ENCODE peak calls at places on chromosomes 6 and 20, in seven cellular contexts. C, J, Z, P, X, L and D are unnamed samples.

GRCh38 chr6:158818008-158818579 is 1.1 kb downstream of the EZR start:
- DNase-seq in C (peak), J (peak), Z (peak), P (peak), X (no peak), L (peak), D (no peak)

GRCh38 chr6:86193821-86194220 is 551.1 kb upstream of the SYNCRIP start:
- DNase-seq in C (no peak), J (peak), Z (no peak), P (no peak), X (no peak), L (no peak), D (no peak)

GRCh38 chr6:130893277-130893676 is 66.1 kb downstream of the SMLR1 start:
- DNase-seq in C (peak), J (no peak), Z (no peak), P (no peak), X (no peak), L (peak), D (no peak)

GRCh38 chr6:16671302-16672289 is 89.7 kb downstream of the ATXN1 start:
- DNase-seq in C (no peak), J (no peak), Z (no peak), P (no peak), X (no peak), L (no peak), D (no peak)

GRCh38 chr20:61941721-61942405 is 123.8 kb downstream of the TAF4 start:
- DNase-seq in C (no peak), J (no peak), Z (peak), P (no peak), X (no peak), L (no peak), D (no peak)

GRCh38 chr20:38514947-38515346 is 42.3 kb downstream of the RALGAPB start:
- DNase-seq in C (no peak), J (peak), Z (no peak), P (no peak), X (no peak), L (no peak), D (no peak)

GRCh38 chr20:25270829-25271251 is 23.0 kb downstream of the PYGB start:
- DNase-seq in C (no peak), J (no peak), Z (no peak), P (no peak), X (no peak), L (no peak), D (no peak)

GRCh38 chr6:86192123-86192522 is 549.4 kb upstream of the SYNCRIP start:
- DNase-seq in C (no peak), J (peak), Z (no peak), P (no peak), X (peak), L (no peak), D (no peak)